ENCODE peak calls at places on chromosomes 1 and 21, in eight cellular contexts. I, S, E, H, G, K, F and X are unnamed samples.

GRCh38 chr1:99640672-99641071 is 5.2 kb upstream of the PALMD start:
- DNase-seq in I (no peak), S (no peak), E (no peak), H (no peak), G (no peak), K (no peak), F (no peak), X (no peak)

GRCh38 chr1:159669338-159669737 is 45.1 kb downstream of the CRP start:
- DNase-seq in I (no peak), S (no peak), E (no peak), H (no peak), G (no peak), K (no peak), F (no peak), X (no peak)

GRCh38 chr1:44855742-44856141 is 12.7 kb upstream of the PTCH2 start:
- DNase-seq in I (no peak), S (no peak), E (no peak), H (no peak), G (no peak), K (no peak), F (no peak), X (no peak)

GRCh38 chr1:156344409-156344808 is 6.1 kb downstream of the TSACC start:
- DNase-seq in I (no peak), S (no peak), E (no peak), H (no peak), G (no peak), K (no peak), F (no peak), X (no peak)

GRCh38 chr1:185789846-185790735 is 55.9 kb downstream of the HMCN1 start:
- DNase-seq in I (peak), S (no peak), E (no peak), H (no peak), G (peak), K (no peak), F (no peak), X (no peak)

GRCh38 chr1:31865728-31866449 is 50.1 kb upstream of the SPOCD1 start:
- DNase-seq in I (no peak), S (no peak), E (no peak), H (no peak), G (no peak), K (no peak), F (no peak), X (no peak)

GRCh38 chr21:32975811-32976507 is 49.8 kb upstream of the OLIG2 start:
- DNase-seq in I (no peak), S (no peak), E (no peak), H (no peak), G (no peak), K (no peak), F (no peak), X (no peak)

GRCh38 chr1:178098262-178098661 is 4.4 kb downstream of the RASAL2 start:
- DNase-seq in I (no peak), S (no peak), E (no peak), H (no peak), G (no peak), K (no peak), F (no peak), X (no peak)

GRCh38 chr1:21491483-21492170 is 17.6 kb upstream of the ALPL start:
- DNase-seq in I (no peak), S (no peak), E (no peak), H (no peak), G (no peak), K (no peak), F (no peak), X (no peak)

GRCh38 chr1:101073836-101074235 is 48.3 kb upstream of the DPH5 start:
- DNase-seq in I (no peak), S (no peak), E (no peak), H (no peak), G (no peak), K (no peak), F (no peak), X (no peak)

GRCh38 chr1:71593523-71593922 is 512.7 kb upstream of the ZRANB2 start:
- DNase-seq in I (no peak), S (peak), E (no peak), H (no peak), G (peak), K (no peak), F (no peak), X (peak)

GRCh38 chr1:82542766-82543165 is 742.0 kb downstream of the ADGRL2 start:
- DNase-seq in I (no peak), S (no peak), E (no peak), H (no peak), G (peak), K (no peak), F (no peak), X (no peak)

GRCh38 chr1:168842916-168843315 is 113.9 kb upstream of the DPT start:
- DNase-seq in I (no peak), S (no peak), E (no peak), H (no peak), G (no peak), K (no peak), F (no peak), X (no peak)

GRCh38 chr21:44985441-44986401 is 45.9 kb downstream of the SLX9 start:
- DNase-seq in I (no peak), S (no peak), E (no peak), H (peak), G (no peak), K (no peak), F (peak), X (no peak)

GRCh38 chr1:215282557-215282956 is 200.0 kb downstream of the KCNK2 start:
- DNase-seq in I (no peak), S (no peak), E (no peak), H (no peak), G (peak), K (no peak), F (no peak), X (no peak)

GRCh38 chr1:26155370-26156284 is 3.3 kb upstream of the FAM110D start:
- DNase-seq in I (no peak), S (peak), E (no peak), H (no peak), G (no peak), K (no peak), F (no peak), X (no peak)

GRCh38 chr1:109148838-109149555 is 35.1 kb downstream of the ELAPOR1 start:
- DNase-seq in I (no peak), S (no peak), E (no peak), H (no peak), G (no peak), K (no peak), F (no peak), X (no peak)

GRCh38 chr1:44271646-44272045 is 58.4 kb downstream of the DMAP1 start:
- DNase-seq in I (no peak), S (no peak), E (no peak), H (no peak), G (no peak), K (no peak), F (no peak), X (no peak)

GRCh38 chr1:26726784-26727183 is 31.0 kb downstream of the ARID1A start:
- DNase-seq in I (no peak), S (no peak), E (no peak), H (no peak), G (no peak), K (no peak), F (no peak), X (no peak)

GRCh38 chr1:1788646-1789431 is 10.6 kb upstream of the NADK start:
- DNase-seq in I (no peak), S (peak), E (peak), H (peak), G (peak), K (no peak), F (peak), X (peak)

GRCh38 chr21:46435786-46436227 is 22.9 kb upstream of the DIP2A start:
- DNase-seq in I (no peak), S (peak), E (no peak), H (peak), G (no peak), K (no peak), F (no peak), X (no peak)

GRCh38 chr1:96409689-96410088 is 311.9 kb upstream of the PTBP2 start:
- DNase-seq in I (no peak), S (no peak), E (no peak), H (no peak), G (no peak), K (no peak), F (no peak), X (no peak)

GRCh38 chr1:156114919-156115513 is 505 bp downstream of the LMNA start:
- DNase-seq in I (peak), S (peak), E (no peak), H (peak), G (no peak), K (no peak), F (no peak), X (no peak)

GRCh38 chr1:61956774-61957173 is 214.5 kb downstream of the PATJ start:
- DNase-seq in I (no peak), S (peak), E (no peak), H (no peak), G (no peak), K (no peak), F (no peak), X (no peak)

GRCh38 chr1:44276006-44276405 is 62.7 kb downstream of the DMAP1 start:
- DNase-seq in I (no peak), S (peak), E (no peak), H (no peak), G (peak), K (no peak), F (no peak), X (no peak)

GRCh38 chr21:45317401-45318145 is 29.9 kb upstream of the POFUT2 start:
- DNase-seq in I (no peak), S (no peak), E (no peak), H (peak), G (peak), K (peak), F (no peak), X (no peak)

GRCh38 chr21:45502006-45502345 is 40.3 kb downstream of the SLC19A1 start:
- DNase-seq in I (no peak), S (no peak), E (no peak), H (peak), G (no peak), K (no peak), F (no peak), X (no peak)

GRCh38 chr1:238951809-238952208 is 434.6 kb upstream of the CHRM3 start:
- DNase-seq in I (peak), S (peak), E (no peak), H (no peak), G (peak), K (no peak), F (peak), X (peak)

GRCh38 chr1:77476460-77476859 is 194.6 kb downstream of the AK5 start:
- DNase-seq in I (no peak), S (no peak), E (no peak), H (no peak), G (no peak), K (no peak), F (no peak), X (no peak)

GRCh38 chr1:6953216-6953615 is 168.0 kb downstream of the CAMTA1 start:
- DNase-seq in I (no peak), S (no peak), E (no peak), H (no peak), G (no peak), K (no peak), F (no peak), X (no peak)

GRCh38 chr1:176241385-176242015 is 34.4 kb upstream of the COP1 start:
- DNase-seq in I (no peak), S (peak), E (peak), H (no peak), G (peak), K (peak), F (no peak), X (no peak)

GRCh38 chr1:150696590-150696989 is 364 bp downstream of the GOLPH3L start:
- DNase-seq in I (no peak), S (peak), E (no peak), H (no peak), G (no peak), K (no peak), F (no peak), X (no peak)

GRCh38 chr1:87149166-87150065 is 179.3 kb upstream of the LMO4 start:
- DNase-seq in I (no peak), S (peak), E (no peak), H (no peak), G (peak), K (peak), F (no peak), X (no peak)

GRCh38 chr1:118346940-118347339 is 161.9 kb upstream of the SPAG17 start:
- DNase-seq in I (no peak), S (no peak), E (no peak), H (no peak), G (no peak), K (no peak), F (no peak), X (no peak)

GRCh38 chr1:25008192-25008485 is 78.1 kb upstream of the RUNX3 start:
- DNase-seq in I (no peak), S (no peak), E (no peak), H (no peak), G (no peak), K (no peak), F (no peak), X (no peak)

GRCh38 chr1:25012966-25013962 is 83.2 kb upstream of the RUNX3 start:
- DNase-seq in I (no peak), S (no peak), E (no peak), H (no peak), G (no peak), K (no peak), F (no peak), X (no peak)

GRCh38 chr1:25011270-25011669 is 81.2 kb upstream of the RUNX3 start:
- DNase-seq in I (no peak), S (no peak), E (no peak), H (no peak), G (no peak), K (no peak), F (no peak), X (no peak)

GRCh38 chr1:25009675-25010262 is 79.7 kb upstream of the RUNX3 start:
- DNase-seq in I (no peak), S (no peak), E (no peak), H (no peak), G (no peak), K (no peak), F (no peak), X (no peak)

GRCh38 chr1:25011966-25012625 is 82.0 kb upstream of the RUNX3 start:
- DNase-seq in I (no peak), S (no peak), E (no peak), H (no peak), G (no peak), K (no peak), F (no peak), X (no peak)
- TF ChIP-seq CTCF in I (no peak), S (no peak), E (no peak), H (no peak), G (no peak), K (no peak), F (no peak), X (no peak)

GRCh38 chr1:234477373-234478151 is 1.4 kb downstream of the TARBP1 start:
- DNase-seq in I (no peak), S (no peak), E (no peak), H (no peak), G (no peak), K (no peak), F (no peak), X (no peak)
- TF ChIP-seq CTCF in I (no peak), S (no peak), E (no peak), H (no peak), G (no peak), K (no peak), F (no peak), X (no peak)

GRCh38 chr21:34133802-34134201 is 60.4 kb downstream of the MRPS6 start:
- DNase-seq in I (no peak), S (peak), E (no peak), H (no peak), G (no peak), K (no peak), F (no peak), X (no peak)
- TF ChIP-seq CTCF in I (peak), S (peak), E (no peak), H (no peak), G (peak), K (peak), F (no peak), X (peak)

GRCh38 chr1:41792485-41792770 is 126.3 kb downstream of the HIVEP3 start:
- DNase-seq in I (no peak), S (no peak), E (no peak), H (no peak), G (no peak), K (no peak), F (no peak), X (no peak)

GRCh38 chr1:41791667-41792484 is 126.8 kb downstream of the HIVEP3 start:
- DNase-seq in I (no peak), S (no peak), E (no peak), H (no peak), G (no peak), K (no peak), F (no peak), X (no peak)

GRCh38 chr1:41799205-41799604 is 119.5 kb downstream of the HIVEP3 start:
- DNase-seq in I (no peak), S (no peak), E (no peak), H (no peak), G (no peak), K (no peak), F (no peak), X (no peak)

GRCh38 chr1:41794031-41794430 is 124.7 kb downstream of the HIVEP3 start:
- DNase-seq in I (no peak), S (no peak), E (no peak), H (no peak), G (no peak), K (no peak), F (no peak), X (no peak)

GRCh38 chr1:41795205-41795762 is 123.4 kb downstream of the HIVEP3 start:
- DNase-seq in I (no peak), S (no peak), E (no peak), H (no peak), G (peak), K (no peak), F (no peak), X (no peak)
- TF ChIP-seq CTCF in I (peak), S (no peak), E (peak), H (peak), G (peak), K (peak), F (peak), X (peak)

GRCh38 chr1:34547043-34547674 is 207.7 kb upstream of the GJB5 start:
- DNase-seq in I (peak), S (peak), E (no peak), H (no peak), G (no peak), K (no peak), F (no peak), X (peak)

DNA sequence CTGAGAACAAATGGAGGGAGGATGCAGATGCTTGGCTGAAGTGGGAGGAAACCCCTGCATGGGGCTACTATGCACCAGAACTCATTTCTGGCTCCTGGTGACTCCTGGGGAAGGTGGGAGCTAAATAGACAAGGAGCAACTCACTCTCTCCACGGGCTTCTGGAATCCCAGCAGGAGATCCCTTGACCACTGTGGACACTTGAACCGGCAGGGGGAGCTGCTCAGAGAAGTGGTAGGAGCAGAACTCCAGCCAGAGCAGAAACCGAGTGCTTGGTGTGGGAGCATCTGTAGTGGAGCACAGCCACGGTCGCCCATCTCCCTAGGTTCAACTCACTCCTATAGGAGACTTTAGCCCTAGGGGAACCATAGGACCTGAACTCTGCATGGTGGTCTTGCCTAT is 205.6 kb upstream of the GJB5 start:
- DNase-seq in I (peak), S (peak), E (no peak), H (no peak), G (no peak), K (no peak), F (peak), X (peak)
- TF ChIP-seq CTCF in I (peak), S (peak), E (no peak), H (no peak), G (no peak), K (peak), F (no peak), X (peak)

GRCh38 chr1:9538669-9539164 is 548 bp upstream of the SLC25A33 start:
- DNase-seq in I (peak), S (no peak), E (no peak), H (peak), G (no peak), K (no peak), F (peak), X (no peak)

GRCh38 chr1:9534953-9535352 is 4.3 kb upstream of the SLC25A33 start:
- DNase-seq in I (no peak), S (no peak), E (no peak), H (no peak), G (no peak), K (no peak), F (no peak), X (no peak)

GRCh38 chr1:9539165-9539828 is at the start of gene SLC25A33:
- DNase-seq in I (peak), S (peak), E (peak), H (peak), G (peak), K (peak), F (peak), X (peak)

GRCh38 chr1:9537863-9538668 is 1.2 kb upstream of the SLC25A33 start:
- DNase-seq in I (no peak), S (no peak), E (no peak), H (peak), G (no peak), K (no peak), F (peak), X (no peak)

DNA sequence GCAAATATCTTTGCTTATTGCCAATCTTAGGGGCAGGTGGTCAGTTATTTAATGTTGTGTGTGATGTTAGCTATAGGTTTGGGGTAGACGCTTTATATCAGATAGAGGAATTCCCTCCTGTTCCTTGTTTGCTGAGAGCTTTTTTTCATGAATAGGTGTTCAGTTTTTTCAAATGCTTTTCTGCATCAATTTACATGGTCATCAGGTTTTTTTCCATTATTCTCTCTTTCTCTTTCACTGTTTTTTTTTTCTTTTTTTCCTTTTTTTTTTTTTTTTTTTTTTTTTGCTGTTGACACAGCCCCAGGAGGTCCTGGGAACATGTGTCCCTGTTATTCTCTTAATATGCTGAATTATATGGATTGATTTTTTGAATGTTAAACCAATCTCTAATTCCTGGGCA is 3.0 kb upstream of the SLC25A33 start:
- DNase-seq in I (no peak), S (no peak), E (no peak), H (no peak), G (no peak), K (no peak), F (no peak), X (no peak)
- TF ChIP-seq CTCF in I (no peak), S (no peak), E (no peak), H (no peak), G (no peak), K (no peak), F (no peak), X (no peak)